ENCODE peak calls at places on chromosomes 7 and 10, in nine cellular contexts. One of them, this sample, is unnamed.

GRCh38 chr10:103720328-103720963 is 134.9 kb downstream of the SH3PXD2A start:
- DNase-seq in stomach: no peak
- DNase-seq in heart left ventricle: peak
- DNase-seq in IMR-90: peak
- DNase-seq in osteocyte: no peak
- DNase-seq in BJ: no peak
- DNase-seq in fibroblast of lung: peak
- DNase-seq in GM12865: no peak
- DNase-seq in A549: no peak
- DNase-seq in this sample: no peak

GRCh38 chr7:152600266-152600665 is 75.7 kb downstream of the XRCC2 start:
- DNase-seq in stomach: no peak
- DNase-seq in heart left ventricle: no peak
- DNase-seq in IMR-90: no peak
- DNase-seq in osteocyte: no peak
- DNase-seq in BJ: no peak
- DNase-seq in fibroblast of lung: no peak
- DNase-seq in GM12865: no peak
- DNase-seq in A549: no peak
- DNase-seq in this sample: no peak

GRCh38 chr7:7416031-7416968 is 119.4 kb downstream of the COL28A1 start:
- DNase-seq in stomach: peak
- DNase-seq in heart left ventricle: no peak
- DNase-seq in IMR-90: peak
- DNase-seq in osteocyte: no peak
- DNase-seq in BJ: no peak
- DNase-seq in fibroblast of lung: peak
- DNase-seq in GM12865: peak
- DNase-seq in A549: no peak
- DNase-seq in this sample: no peak

GRCh38 chr7:24827589-24827988 is 70.3 kb upstream of the GSDME start:
- DNase-seq in stomach: no peak
- DNase-seq in heart left ventricle: no peak
- DNase-seq in IMR-90: peak
- DNase-seq in osteocyte: no peak
- DNase-seq in BJ: peak
- DNase-seq in fibroblast of lung: peak
- DNase-seq in GM12865: no peak
- DNase-seq in A549: no peak
- DNase-seq in this sample: no peak

GRCh38 chr7:14432936-14433335 is 443.5 kb upstream of the ETV1 start:
- DNase-seq in stomach: no peak
- DNase-seq in heart left ventricle: no peak
- DNase-seq in IMR-90: no peak
- DNase-seq in osteocyte: no peak
- DNase-seq in BJ: no peak
- DNase-seq in fibroblast of lung: no peak
- DNase-seq in GM12865: no peak
- DNase-seq in A549: no peak
- DNase-seq in this sample: no peak

GRCh38 chr10:21926949-21927348 is 76.6 kb downstream of the DNAJC1 start:
- DNase-seq in stomach: no peak
- DNase-seq in heart left ventricle: no peak
- DNase-seq in IMR-90: peak
- DNase-seq in osteocyte: no peak
- DNase-seq in BJ: peak
- DNase-seq in fibroblast of lung: peak
- DNase-seq in GM12865: no peak
- DNase-seq in A549: peak
- DNase-seq in this sample: no peak

GRCh38 chr10:115861864-115862263 is 411.1 kb downstream of the GFRA1 start:
- DNase-seq in stomach: no peak
- DNase-seq in heart left ventricle: no peak
- DNase-seq in IMR-90: peak
- DNase-seq in osteocyte: no peak
- DNase-seq in BJ: no peak
- DNase-seq in fibroblast of lung: peak
- DNase-seq in GM12865: no peak
- DNase-seq in A549: peak
- DNase-seq in this sample: no peak

GRCh38 chr10:80186364-80187012 is 18.8 kb downstream of the ANXA11 start:
- DNase-seq in stomach: peak
- DNase-seq in heart left ventricle: no peak
- DNase-seq in IMR-90: no peak
- DNase-seq in osteocyte: no peak
- DNase-seq in BJ: no peak
- DNase-seq in fibroblast of lung: no peak
- DNase-seq in GM12865: no peak
- DNase-seq in A549: no peak
- DNase-seq in this sample: no peak

GRCh38 chr7:121798076-121798475 is 74.9 kb upstream of the PTPRZ1 start:
- DNase-seq in stomach: no peak
- DNase-seq in heart left ventricle: no peak
- DNase-seq in IMR-90: no peak
- DNase-seq in osteocyte: no peak
- DNase-seq in BJ: no peak
- DNase-seq in fibroblast of lung: no peak
- DNase-seq in GM12865: no peak
- DNase-seq in A549: no peak
- DNase-seq in this sample: no peak

GRCh38 chr10:78473016-78473415 is 439.4 kb downstream of the RPS24 start:
- DNase-seq in stomach: no peak
- DNase-seq in heart left ventricle: no peak
- DNase-seq in IMR-90: no peak
- DNase-seq in osteocyte: peak
- DNase-seq in BJ: no peak
- DNase-seq in fibroblast of lung: no peak
- DNase-seq in GM12865: no peak
- DNase-seq in A549: no peak
- DNase-seq in this sample: peak

GRCh38 chr10:23422003-23422411 is 16.9 kb upstream of the OTUD1 start:
- DNase-seq in stomach: no peak
- DNase-seq in heart left ventricle: no peak
- DNase-seq in IMR-90: no peak
- DNase-seq in osteocyte: no peak
- DNase-seq in BJ: no peak
- DNase-seq in fibroblast of lung: peak
- DNase-seq in GM12865: no peak
- DNase-seq in A549: no peak
- DNase-seq in this sample: no peak

GRCh38 chr7:106493041-106493731 is 167.8 kb downstream of the CCDC71L start:
- DNase-seq in stomach: peak
- DNase-seq in heart left ventricle: no peak
- DNase-seq in IMR-90: no peak
- DNase-seq in osteocyte: no peak
- DNase-seq in BJ: no peak
- DNase-seq in fibroblast of lung: no peak
- DNase-seq in GM12865: no peak
- DNase-seq in A549: no peak
- DNase-seq in this sample: no peak

GRCh38 chr10:117980216-117980615 is 66.5 kb downstream of the RAB11FIP2 start:
- DNase-seq in stomach: no peak
- DNase-seq in heart left ventricle: no peak
- DNase-seq in IMR-90: peak
- DNase-seq in osteocyte: no peak
- DNase-seq in BJ: peak
- DNase-seq in fibroblast of lung: peak
- DNase-seq in GM12865: no peak
- DNase-seq in A549: peak
- DNase-seq in this sample: no peak

GRCh38 chr10:64115913-64116643 is 594.9 kb downstream of the REEP3 start:
- DNase-seq in stomach: no peak
- DNase-seq in heart left ventricle: no peak
- DNase-seq in IMR-90: no peak
- DNase-seq in osteocyte: no peak
- DNase-seq in BJ: no peak
- DNase-seq in fibroblast of lung: no peak
- DNase-seq in GM12865: peak
- DNase-seq in A549: peak
- DNase-seq in this sample: peak

GRCh38 chr10:47058961-47059391 is 147.7 kb downstream of the PTPN20 start:
- DNase-seq in stomach: peak
- DNase-seq in heart left ventricle: peak
- DNase-seq in IMR-90: peak
- DNase-seq in osteocyte: peak
- DNase-seq in BJ: peak
- DNase-seq in fibroblast of lung: peak
- DNase-seq in GM12865: no peak
- DNase-seq in A549: no peak
- DNase-seq in this sample: no peak

GRCh38 chr10:13257621-13258150 is 23.5 kb upstream of the UCMA start:
- DNase-seq in stomach: no peak
- DNase-seq in heart left ventricle: no peak
- DNase-seq in IMR-90: no peak
- DNase-seq in osteocyte: no peak
- DNase-seq in BJ: no peak
- DNase-seq in fibroblast of lung: no peak
- DNase-seq in GM12865: no peak
- DNase-seq in A549: no peak
- DNase-seq in this sample: no peak

GRCh38 chr7:4799508-4800268 is 24.3 kb downstream of the AP5Z1 start:
- DNase-seq in stomach: no peak
- DNase-seq in heart left ventricle: peak
- DNase-seq in IMR-90: no peak
- DNase-seq in osteocyte: no peak
- DNase-seq in BJ: no peak
- DNase-seq in fibroblast of lung: no peak
- DNase-seq in GM12865: no peak
- DNase-seq in A549: no peak
- DNase-seq in this sample: no peak

GRCh38 chr7:141844256-141844655 is 3.0 kb upstream of the PRSS37 start:
- DNase-seq in stomach: no peak
- DNase-seq in heart left ventricle: no peak
- DNase-seq in IMR-90: no peak
- DNase-seq in osteocyte: no peak
- DNase-seq in BJ: no peak
- DNase-seq in fibroblast of lung: no peak
- DNase-seq in GM12865: no peak
- DNase-seq in A549: no peak
- DNase-seq in this sample: no peak

GRCh38 chr10:120505056-120505455 is 48.0 kb downstream of the PLPP4 start:
- DNase-seq in stomach: no peak
- DNase-seq in heart left ventricle: no peak
- DNase-seq in IMR-90: no peak
- DNase-seq in osteocyte: no peak
- DNase-seq in BJ: no peak
- DNase-seq in fibroblast of lung: peak
- DNase-seq in GM12865: no peak
- DNase-seq in A549: no peak
- DNase-seq in this sample: no peak

GRCh38 chr7:128836729-128837348 is 6.6 kb downstream of the FLNC start:
- DNase-seq in stomach: no peak
- DNase-seq in heart left ventricle: peak
- DNase-seq in IMR-90: no peak
- DNase-seq in osteocyte: no peak
- DNase-seq in BJ: no peak
- DNase-seq in fibroblast of lung: no peak
- DNase-seq in GM12865: no peak
- DNase-seq in A549: no peak
- DNase-seq in this sample: peak

DNA sequence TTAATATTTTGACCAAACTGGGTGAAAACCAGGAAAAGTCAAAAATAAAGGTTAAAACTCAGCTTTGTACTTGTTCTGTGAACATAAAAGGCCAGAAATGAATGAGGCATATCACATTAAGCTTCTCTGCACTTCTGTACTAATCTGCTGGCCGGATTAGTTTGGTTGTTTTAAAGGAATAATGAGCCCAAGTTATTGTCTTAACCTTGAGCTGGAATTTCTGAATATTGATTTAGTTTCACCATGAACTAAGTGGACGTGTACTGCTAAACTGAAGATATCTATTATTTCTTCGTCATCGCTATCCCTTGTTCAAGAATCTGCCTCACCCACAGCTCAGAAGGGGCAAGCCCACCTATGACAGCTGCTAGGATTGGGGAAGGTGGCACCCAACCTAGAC is 101.1 kb upstream of the FRMD4A start:
- DNase-seq in stomach: no peak
- DNase-seq in heart left ventricle: no peak
- DNase-seq in IMR-90: no peak
- DNase-seq in osteocyte: no peak
- DNase-seq in BJ: no peak
- DNase-seq in fibroblast of lung: no peak
- DNase-seq in GM12865: no peak
- DNase-seq in A549: no peak
- DNase-seq in this sample: no peak
- TF ChIP-seq CTCF in stomach: no peak
- TF ChIP-seq CTCF in heart left ventricle: no peak
- TF ChIP-seq CTCF in IMR-90: no peak
- TF ChIP-seq CTCF in osteocyte: no peak
- TF ChIP-seq CTCF in BJ: no peak
- TF ChIP-seq CTCF in fibroblast of lung: no peak
- TF ChIP-seq CTCF in GM12865: no peak
- TF ChIP-seq CTCF in A549: no peak
- TF ChIP-seq CTCF in this sample: no peak

GRCh38 chr7:66776800-66777468 is 36.4 kb downstream of the RABGEF1 start:
- DNase-seq in stomach: no peak
- DNase-seq in heart left ventricle: no peak
- DNase-seq in IMR-90: no peak
- DNase-seq in osteocyte: no peak
- DNase-seq in BJ: no peak
- DNase-seq in fibroblast of lung: no peak
- DNase-seq in GM12865: no peak
- DNase-seq in A549: no peak
- DNase-seq in this sample: no peak
- TF ChIP-seq CTCF in stomach: no peak
- TF ChIP-seq CTCF in heart left ventricle: no peak
- TF ChIP-seq CTCF in IMR-90: no peak
- TF ChIP-seq CTCF in osteocyte: no peak
- TF ChIP-seq CTCF in BJ: no peak
- TF ChIP-seq CTCF in fibroblast of lung: no peak
- TF ChIP-seq CTCF in GM12865: no peak
- TF ChIP-seq CTCF in A549: no peak
- TF ChIP-seq CTCF in this sample: no peak

GRCh38 chr7:158973440-158973839 is 117.1 kb downstream of the DYNC2I1 start:
- DNase-seq in stomach: peak
- DNase-seq in heart left ventricle: no peak
- DNase-seq in IMR-90: no peak
- DNase-seq in osteocyte: no peak
- DNase-seq in BJ: no peak
- DNase-seq in fibroblast of lung: no peak
- DNase-seq in GM12865: no peak
- DNase-seq in A549: peak
- DNase-seq in this sample: no peak
- TF ChIP-seq CTCF in stomach: no peak
- TF ChIP-seq CTCF in heart left ventricle: peak
- TF ChIP-seq CTCF in IMR-90: no peak
- TF ChIP-seq CTCF in osteocyte: no peak
- TF ChIP-seq CTCF in BJ: peak
- TF ChIP-seq CTCF in fibroblast of lung: no peak
- TF ChIP-seq CTCF in GM12865: no peak
- TF ChIP-seq CTCF in A549: no peak
- TF ChIP-seq CTCF in this sample: no peak

DNA sequence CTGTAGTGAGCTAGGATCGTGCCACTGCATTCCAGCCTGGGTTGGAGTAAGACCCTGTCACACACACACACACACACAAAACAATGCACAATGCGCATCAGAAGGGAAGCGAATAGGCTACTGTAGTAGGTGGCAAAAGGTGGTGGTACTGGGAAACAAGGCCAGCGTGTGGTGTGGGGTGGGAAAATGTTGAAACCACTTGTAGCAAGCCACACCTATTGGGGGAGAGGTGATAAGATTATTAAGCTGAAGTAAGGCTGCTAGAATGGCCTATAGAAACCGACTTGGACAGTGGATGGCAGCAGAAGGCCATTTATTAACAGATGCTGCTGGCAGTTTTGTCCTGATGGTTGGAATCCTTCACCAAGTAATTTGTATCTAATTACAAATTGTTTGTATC is 7.2 kb upstream of the CHCHD1 start:
- DNase-seq in stomach: no peak
- DNase-seq in heart left ventricle: no peak
- DNase-seq in IMR-90: peak
- DNase-seq in osteocyte: no peak
- DNase-seq in BJ: no peak
- DNase-seq in fibroblast of lung: peak
- DNase-seq in GM12865: peak
- DNase-seq in A549: peak
- DNase-seq in this sample: no peak
- TF ChIP-seq CTCF in stomach: no peak
- TF ChIP-seq CTCF in heart left ventricle: no peak
- TF ChIP-seq CTCF in IMR-90: peak
- TF ChIP-seq CTCF in osteocyte: peak
- TF ChIP-seq CTCF in BJ: no peak
- TF ChIP-seq CTCF in fibroblast of lung: no peak
- TF ChIP-seq CTCF in GM12865: no peak
- TF ChIP-seq CTCF in A549: peak
- TF ChIP-seq CTCF in this sample: peak

This sample was measured in GM13977.